ENCODE peak calls at places on chromosomes 11 and 22, in four cellular contexts. S, F, C and H are unnamed samples.

GRCh38 chr11:69479591-69480271 is 1.7 kb upstream of the LINC01488 start:
- DNase-seq in S (no peak), F (peak), C (no peak), H (no peak)

GRCh38 chr22:35638408-35638807 is 9.8 kb upstream of the APOL6 start:
- DNase-seq in S (no peak), F (peak), C (peak), H (peak)

GRCh38 chr11:61157743-61158142 is 3.5 kb downstream of the VPS37C start:
- DNase-seq in S (no peak), F (no peak), C (no peak), H (no peak)

GRCh38 chr11:15216678-15217077 is 102.0 kb downstream of the INSC start:
- DNase-seq in S (no peak), F (no peak), C (no peak), H (no peak)

GRCh38 chr11:70024036-70024772 is 53.9 kb upstream of the ANO1 start:
- DNase-seq in S (no peak), F (no peak), C (no peak), H (no peak)

GRCh38 chr22:44918166-44918924 is 91.5 kb downstream of the PHF21B start:
- DNase-seq in S (no peak), F (no peak), C (no peak), H (no peak)

GRCh38 chr11:76166314-76166713 is 40.0 kb downstream of the WNT11 start:
- DNase-seq in S (no peak), F (peak), C (no peak), H (no peak)

GRCh38 chr22:47158457-47158856 is 396.0 kb downstream of the TBC1D22A start:
- DNase-seq in S (no peak), F (peak), C (no peak), H (no peak)

GRCh38 chr11:102422817-102423725 is 29.5 kb downstream of the TMEM123 start:
- DNase-seq in S (no peak), F (no peak), C (peak), H (no peak)

GRCh38 chr11:124761301-124762021 is 629 bp downstream of the ESAM start:
- DNase-seq in S (peak), F (peak), C (peak), H (no peak)

GRCh38 chr11:87597696-87598095 is 560.0 kb downstream of the TMEM135 start:
- DNase-seq in S (no peak), F (no peak), C (no peak), H (no peak)

GRCh38 chr11:17405232-17406005 is 17.0 kb upstream of the KCNJ11 start:
- DNase-seq in S (no peak), F (peak), C (peak), H (peak)

GRCh38 chr22:44023404-44024287 is 456 bp upstream of the PARVB start:
- DNase-seq in S (peak), F (peak), C (peak), H (peak)

GRCh38 chr11:61111786-61112517 is 9.7 kb downstream of the CD5 start:
- DNase-seq in S (no peak), F (no peak), C (no peak), H (no peak)

GRCh38 chr11:10701982-10702381 is 8.4 kb upstream of the IRAG1 start:
- DNase-seq in S (no peak), F (no peak), C (no peak), H (no peak)

GRCh38 chr11:11966826-11967668 is 41.4 kb downstream of the DKK3 start:
- DNase-seq in S (peak), F (peak), C (peak), H (peak)

GRCh38 chr11:92738281-92738680 is 231.2 kb upstream of the MTNR1B start:
- DNase-seq in S (no peak), F (no peak), C (no peak), H (peak)

GRCh38 chr22:16970446-16970845 is 37.6 kb downstream of the GAB4 start:
- DNase-seq in S (no peak), F (no peak), C (no peak), H (no peak)

GRCh38 chr11:6219359-6219758 is 14.0 kb downstream of the C11orf42 start:
- DNase-seq in S (peak), F (no peak), C (no peak), H (no peak)

GRCh38 chr11:455566-456147 is 5.6 kb downstream of the PTDSS2 start:
- DNase-seq in S (no peak), F (peak), C (no peak), H (no peak)

GRCh38 chr22:20810645-20811044 is 36.7 kb downstream of the SERPIND1 start:
- DNase-seq in S (no peak), F (no peak), C (no peak), H (no peak)

GRCh38 chr22:32355760-32356159 is 1.9 kb upstream of the RFPL3 start:
- DNase-seq in S (no peak), F (no peak), C (peak), H (no peak)

GRCh38 chr11:32464078-32464477 is 28.7 kb upstream of the WT1 start:
- DNase-seq in S (no peak), F (no peak), C (no peak), H (no peak)

GRCh38 chr11:8545698-8546366 is 48.2 kb downstream of the STK33 start:
- DNase-seq in S (no peak), F (no peak), C (no peak), H (no peak)

GRCh38 chr22:23094695-23095466 is 24.6 kb downstream of the GNAZ start:
- DNase-seq in S (no peak), F (no peak), C (peak), H (no peak)

GRCh38 chr22:28442264-28442950 is 237.2 kb downstream of the TTC28 start:
- DNase-seq in S (peak), F (peak), C (peak), H (peak)
- TF ChIP-seq CTCF in S (peak), F (peak), C (peak), H (peak)

GRCh38 chr11:65652511-65653228 is 10.0 kb downstream of the RELA start:
- DNase-seq in S (peak), F (peak), C (peak), H (peak)
- TF ChIP-seq CTCF in S (no peak), F (no peak), C (no peak), H (no peak)

GRCh38 chr11:72239849-72240460 is 4.0 kb downstream of the PHOX2A start:
- DNase-seq in S (peak), F (peak), C (peak), H (peak)

GRCh38 chr11:72239296-72239848 is 4.6 kb downstream of the PHOX2A start:
- DNase-seq in S (no peak), F (peak), C (peak), H (no peak)

GRCh38 chr11:72238040-72238450 is 5.9 kb downstream of the PHOX2A start:
- DNase-seq in S (peak), F (peak), C (peak), H (peak)

GRCh38 chr11:72237112-72237931 is 6.7 kb downstream of the PHOX2A start:
- DNase-seq in S (no peak), F (no peak), C (no peak), H (no peak)

GRCh38 chr11:72238492-72239295 is 5.3 kb downstream of the PHOX2A start:
- DNase-seq in S (no peak), F (no peak), C (no peak), H (no peak)
- TF ChIP-seq CTCF in S (no peak), F (no peak), C (no peak), H (no peak)

GRCh38 chr11:122578168-122578825 is 77.2 kb upstream of the UBASH3B start:
- DNase-seq in S (no peak), F (no peak), C (no peak), H (no peak)
- TF ChIP-seq CTCF in S (no peak), F (no peak), C (no peak), H (no peak)

GRCh38 chr11:20388096-20389055 is 860 bp downstream of the PRMT3 start:
- DNase-seq in S (no peak), F (no peak), C (no peak), H (peak)

GRCh38 chr11:20387262-20388095 is at the start of gene PRMT3:
- DNase-seq in S (peak), F (peak), C (peak), H (peak)
- TF ChIP-seq CTCF in S (peak), F (peak), C (no peak), H (no peak)

GRCh38 chr22:50698546-50698945 is 25.9 kb downstream of the SHANK3 start:
- DNase-seq in S (no peak), F (peak), C (no peak), H (no peak)

GRCh38 chr22:50699001-50699753 is 26.6 kb downstream of the SHANK3 start:
- DNase-seq in S (no peak), F (peak), C (no peak), H (no peak)

GRCh38 chr22:50701076-50701419 is 28.4 kb downstream of the SHANK3 start:
- DNase-seq in S (no peak), F (no peak), C (no peak), H (no peak)

GRCh38 chr22:50700387-50701075 is 27.9 kb downstream of the SHANK3 start:
- DNase-seq in S (no peak), F (peak), C (no peak), H (no peak)

DNA sequence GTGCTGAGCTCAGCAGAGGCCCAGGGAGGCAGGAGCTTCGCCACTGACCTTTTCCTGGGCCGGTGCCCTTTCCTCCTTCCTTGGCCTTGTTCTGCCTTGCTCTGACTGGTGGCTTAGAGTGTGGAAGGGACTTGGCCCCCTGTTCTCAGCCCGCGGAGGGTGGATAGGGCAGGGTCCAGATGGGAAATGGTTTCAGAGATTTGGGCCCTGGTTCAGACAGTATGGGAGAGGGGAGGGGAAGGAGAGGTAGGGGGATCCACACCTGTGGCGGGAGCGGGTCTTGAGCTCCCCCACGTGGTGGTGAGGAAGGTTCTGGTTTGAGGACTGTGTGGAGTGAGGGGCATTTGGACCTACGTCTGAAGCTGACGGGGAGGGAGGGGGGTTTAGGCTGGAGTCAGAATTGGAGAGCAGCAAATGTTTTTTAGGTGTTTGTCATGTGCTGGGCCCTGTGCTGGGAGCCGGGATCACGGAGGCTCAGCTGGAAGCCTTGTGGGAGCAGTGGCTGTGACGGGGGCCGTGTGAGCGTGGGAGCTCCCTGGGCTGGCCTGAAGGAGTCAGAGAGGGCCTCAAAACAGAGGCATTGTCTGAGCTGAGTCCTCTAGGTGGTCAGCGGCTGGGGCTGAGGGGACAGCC is 27.2 kb downstream of the SHANK3 start:
- DNase-seq in S (no peak), F (no peak), C (peak), H (peak)
- TF ChIP-seq CTCF in S (no peak), F (peak), C (peak), H (peak)

GRCh38 chr11:13594045-13594444 is 74.4 kb upstream of the FAR1 start:
- DNase-seq in S (no peak), F (no peak), C (no peak), H (no peak)

GRCh38 chr11:13596601-13597000 is 71.9 kb upstream of the FAR1 start:
- DNase-seq in S (no peak), F (no peak), C (no peak), H (no peak)

GRCh38 chr11:13595166-13595565 is 73.3 kb upstream of the FAR1 start:
- DNase-seq in S (no peak), F (no peak), C (no peak), H (no peak)
- TF ChIP-seq CTCF in S (no peak), F (no peak), C (no peak), H (no peak)

GRCh38 chr11:30333405-30333804 is 10.5 kb downstream of the ARL14EP start:
- DNase-seq in S (no peak), F (no peak), C (peak), H (peak)
- TF ChIP-seq CTCF in S (peak), F (peak), C (peak), H (peak)

DNA sequence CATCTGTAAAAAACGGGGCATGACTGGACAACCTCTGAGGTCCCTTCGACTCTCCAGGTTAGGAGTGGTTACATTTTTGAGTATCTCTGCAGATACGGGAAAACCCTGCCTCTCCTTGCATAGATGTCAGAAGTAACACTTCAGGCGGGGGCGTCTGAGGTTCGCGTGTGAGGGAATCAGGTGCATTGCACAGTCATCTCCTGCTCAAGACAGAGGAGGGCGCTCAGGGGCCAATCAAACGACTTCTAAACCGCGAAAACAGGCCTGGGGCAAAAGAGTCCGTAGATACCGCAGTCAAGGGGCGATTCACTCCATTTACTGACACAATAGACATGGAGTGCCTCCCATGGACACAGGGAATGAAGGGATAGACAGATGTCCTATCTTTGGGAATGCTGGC is 31.7 kb downstream of the KIRREL3 start:
- DNase-seq in S (peak), F (no peak), C (peak), H (no peak)
- TF ChIP-seq CTCF in S (no peak), F (no peak), C (peak), H (no peak)

DNA sequence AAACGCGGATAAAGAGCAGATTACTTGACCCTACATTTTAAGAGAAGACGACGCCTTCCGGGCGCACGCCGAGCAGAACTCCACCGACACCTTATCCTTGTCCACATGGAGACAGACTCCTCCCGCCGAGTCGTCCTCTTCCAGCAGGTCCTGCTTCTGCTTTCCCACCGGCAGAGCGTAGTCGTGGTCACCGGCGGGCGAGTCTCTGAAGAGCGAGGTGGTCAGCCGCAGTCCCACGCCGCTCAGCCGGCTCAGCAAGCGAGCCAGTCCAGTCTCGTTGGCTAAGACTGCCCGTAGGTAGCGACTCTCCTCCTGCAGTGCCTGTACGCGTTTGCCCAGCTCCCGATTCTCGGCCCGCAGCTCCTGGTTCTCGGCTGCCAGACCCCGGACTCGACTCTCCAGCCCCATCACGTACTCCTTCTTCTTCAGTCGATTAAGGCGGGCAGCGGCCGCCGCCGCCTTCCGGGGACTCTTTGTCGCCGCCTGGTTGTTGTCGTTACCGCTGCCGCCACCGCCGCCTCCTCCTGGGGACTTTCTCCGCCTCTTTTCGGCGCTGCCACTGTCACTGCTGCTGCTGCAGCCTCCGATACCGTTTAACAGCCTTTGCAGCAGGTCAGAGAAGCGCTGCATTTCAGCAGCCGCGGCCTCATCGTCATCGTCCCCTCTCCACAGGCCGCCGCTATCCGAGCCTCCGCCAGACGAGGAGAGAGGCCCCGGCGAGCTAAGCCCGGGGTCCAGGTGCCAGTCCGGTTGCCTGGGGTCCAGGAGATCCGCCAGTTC is 958 bp downstream of the CREBZF start:
- DNase-seq in S (peak), F (peak), C (peak), H (peak)
- TF ChIP-seq CTCF in S (peak), F (peak), C (peak), H (peak)